ENCODE peak calls at places on chromosomes 3 and 15, in nine cellular contexts. U, T, Z, W, Y, S, B, O and R are unnamed samples.

GRCh38 chr3:49158108-49158709 is 7.9 kb downstream of the CCDC71 start:
- DNase-seq in U (no peak), O (no peak), B (no peak), Z (no peak), T (no peak), S (peak; percentile 33), Y (peak; percentile 68), W (peak; percentile 53), R (peak; percentile 45)

GRCh38 chr15:95990833-95991232 is 339.7 kb upstream of the NR2F2 start:
- DNase-seq in W (no peak), U (no peak), Y (no peak), O (no peak), T (no peak), B (no peak), Z (no peak), S (no peak), R (no peak)

GRCh38 chr3:134327594-134327975 is 46.7 kb downstream of the AMOTL2 start:
- DNase-seq in O (peak; percentile 50), U (no peak), B (no peak), Z (no peak), S (no peak), Y (peak; percentile 47), T (no peak), W (no peak), R (no peak)

GRCh38 chr15:99486371-99487336 is 79.1 kb upstream of the MEF2A start:
- DNase-seq in W (no peak), U (peak; percentile 36), B (peak; percentile 64), O (peak; percentile 74), T (peak; percentile 86), Z (peak; percentile 76), Y (no peak), S (no peak), R (peak; percentile 65)

GRCh38 chr15:91752081-91752810 is 101.3 kb upstream of the SLCO3A1 start:
- DNase-seq in O (no peak), U (no peak), Y (no peak), B (no peak), Z (no peak), W (no peak), S (no peak), T (no peak), R (no peak)

GRCh38 chr3:43970920-43971319 is 270.8 kb upstream of the TOPAZ1 start:
- DNase-seq in O (no peak), T (no peak), Z (no peak), B (no peak), Y (no peak), S (no peak), U (no peak), W (no peak), R (no peak)

GRCh38 chr3:194136519-194137313 is 768 bp downstream of the HES1 start:
- DNase-seq in O (peak; percentile 75), T (peak; percentile 70), U (peak; percentile 17), Z (no peak), B (no peak), S (no peak), Y (peak; percentile 63), W (peak; percentile 9), R (peak; percentile 57)

GRCh38 chr15:91867581-91868026 is 14.1 kb downstream of the SLCO3A1 start:
- DNase-seq in T (peak; percentile 85), B (peak; percentile 59), Y (peak; percentile 56), S (no peak), O (no peak), U (no peak), W (no peak), Z (no peak), R (peak; percentile 88)

GRCh38 chr15:98123297-98123696 is 162.8 kb downstream of the ARRDC4 start:
- DNase-seq in O (no peak), T (no peak), Z (no peak), U (no peak), Y (no peak), S (no peak), B (no peak), W (no peak), R (no peak)

GRCh38 chr15:74172751-74173544 is 562 bp upstream of the ISLR start:
- DNase-seq in B (no peak), U (peak; percentile 70), W (no peak), T (peak; percentile 65), Y (peak; percentile 37), O (peak; percentile 87), Z (no peak), S (no peak), R (no peak)

GRCh38 chr3:194220776-194221735 is 85.1 kb downstream of the HES1 start:
- DNase-seq in T (no peak), S (no peak), B (no peak), Y (no peak), Z (no peak), O (no peak), W (no peak), U (no peak), R (no peak)

GRCh38 chr3:49804141-49805041 is 1.3 kb downstream of the INKA1 start:
- DNase-seq in T (no peak), S (no peak), B (no peak), Y (no peak), W (no peak), Z (no peak), U (no peak), O (no peak), R (no peak)

GRCh38 chr15:36832792-36833191 is 253.4 kb downstream of the CDIN1 start:
- DNase-seq in U (no peak), S (no peak), O (no peak), B (no peak), Y (no peak), T (no peak), Z (no peak), W (no peak), R (no peak)

GRCh38 chr3:154971771-154972326 is 108.3 kb upstream of the MME start:
- DNase-seq in B (no peak), T (no peak), Y (no peak), O (no peak), U (no peak), S (no peak), W (no peak), Z (no peak), R (no peak)

GRCh38 chr3:12158387-12159226 is at the start of gene TIMP4:
- DNase-seq in Z (no peak), S (no peak), Y (peak; percentile 85), U (peak; percentile 42), T (no peak), O (no peak), B (no peak), W (no peak), R (no peak)

GRCh38 chr3:133930341-133930933 is 34.8 kb upstream of the RAB6B start:
- DNase-seq in B (no peak), Y (peak; percentile 62), Z (peak; percentile 54), U (no peak), W (no peak), S (no peak), T (no peak), O (no peak), R (peak; percentile 28)

GRCh38 chr15:45179221-45179985 is 8.4 kb downstream of the SHF start:
- DNase-seq in B (no peak), O (no peak), T (no peak), U (no peak), Y (peak; percentile 58), Z (no peak), W (peak; percentile 28), S (peak; percentile 47), R (peak; percentile 69)

GRCh38 chr3:99714575-99714974 is 76.2 kb downstream of the COL8A1 start:
- DNase-seq in T (no peak), O (no peak), U (no peak), W (no peak), Z (no peak), B (no peak), S (no peak), Y (no peak), R (no peak)

GRCh38 chr15:78212546-78213424 is 21.6 kb downstream of the ACSBG1 start:
- DNase-seq in W (no peak), S (no peak), T (peak; percentile 78), Y (peak; percentile 88), B (peak; percentile 51), Z (peak; percentile 40), O (peak; percentile 58), U (no peak), R (no peak)

GRCh38 chr15:92878593-92879053 is 21.5 kb upstream of the CHD2 start:
- DNase-seq in T (no peak), S (no peak), B (no peak), W (no peak), Y (no peak), U (no peak), O (no peak), Z (no peak), R (no peak)

GRCh38 chr3:143207338-143207961 is 87.9 kb downstream of the CHST2 start:
- DNase-seq in S (no peak), B (no peak), W (no peak), O (no peak), T (no peak), U (no peak), Z (peak; percentile 22), Y (no peak), R (no peak)

GRCh38 chr3:43296565-43296964 is 10.2 kb downstream of the SNRK start:
- DNase-seq in S (no peak), O (no peak), T (no peak), W (peak; percentile 51), Z (no peak), Y (no peak), U (no peak), B (no peak), R (no peak)

GRCh38 chr15:90031231-90031791 is 30.2 kb downstream of the ZNF710 start:
- DNase-seq in U (no peak), T (no peak), S (no peak), Z (no peak), Y (peak; percentile 66), B (no peak), W (no peak), O (peak; percentile 32), R (no peak)

GRCh38 chr3:73255609-73256029 is 194.2 kb downstream of the EBLN2 start:
- DNase-seq in U (no peak), O (no peak), Y (no peak), T (no peak), W (no peak), Z (peak; percentile 56), B (no peak), S (no peak), R (peak; percentile 57)

GRCh38 chr15:71626596-71627088 is 183.7 kb upstream of the NR2E3 start:
- DNase-seq in T (no peak), Z (no peak), O (no peak), W (no peak), S (no peak), U (no peak), Y (no peak), B (no peak), R (no peak)

GRCh38 chr15:68232937-68233336 is 3.4 kb upstream of the CLN6 start:
- DNase-seq in B (no peak), T (no peak), O (no peak), U (no peak), S (no peak), W (no peak), Y (no peak), Z (no peak), R (no peak)

GRCh38 chr3:127455541-127456450 is 134.7 kb downstream of the TPRA1 start:
- DNase-seq in U (peak; percentile 43), S (peak; percentile 46), Y (peak; percentile 97), W (peak; percentile 16), O (peak; percentile 81), B (peak; percentile 60), T (peak; percentile 70), Z (peak; percentile 25), R (peak; percentile 65)

GRCh38 chr15:70094690-70095311 is 2.9 kb downstream of the TLE3 start:
- DNase-seq in U (no peak), B (no peak), S (no peak), O (no peak), Y (no peak), Z (no peak), W (no peak), T (no peak), R (no peak)

GRCh38 chr3:55489804-55490132 is 2.7 kb upstream of the WNT5A start:
- DNase-seq in T (no peak), U (no peak), W (no peak), Z (no peak), B (no peak), S (no peak), Y (peak; percentile 84), O (no peak), R (no peak)